ENCODE peak calls at places on chromosomes 1 and 21, in six cellular contexts. N, R, U, J, S and C are unnamed samples.

GRCh38 chr1:179143332-179143731 is 61.5 kb downstream of the TOR3A start:
- DNase-seq in N (no peak), R (no peak), U (no peak), J (peak; percentile 71), S (no peak), C (no peak)

GRCh38 chr1:115706774-115707425 is 61.6 kb downstream of the CASQ2 start:
- DNase-seq in N (peak; percentile 67), R (no peak), U (peak; percentile 39), J (peak; percentile 31), S (peak; percentile 42), C (no peak)

GRCh38 chr1:170309389-170310013 is 163.7 kb downstream of the NTMT2 start:
- DNase-seq in N (no peak), R (no peak), U (no peak), J (no peak), S (no peak), C (no peak)

GRCh38 chr1:34984435-34985062 is 598 bp downstream of the TMEM35B start:
- DNase-seq in N (peak; percentile 64), R (no peak), U (peak; percentile 46), J (no peak), S (no peak), C (no peak)

GRCh38 chr1:226362346-226362745 is 45.5 kb downstream of the PARP1 start:
- DNase-seq in N (no peak), R (no peak), U (no peak), J (no peak), S (no peak), C (no peak)

GRCh38 chr1:32680642-32681041 is 21.9 kb downstream of the SYNC start:
- DNase-seq in N (no peak), R (no peak), U (no peak), J (no peak), S (no peak), C (no peak)

GRCh38 chr1:40825430-40825778 is 36.8 kb downstream of the CITED4 start:
- DNase-seq in N (no peak), R (no peak), U (no peak), J (no peak), S (no peak), C (no peak)

GRCh38 chr1:156476501-156477298 is 23.9 kb downstream of the MEF2D start:
- DNase-seq in N (no peak), R (no peak), U (peak; percentile 45), J (peak; percentile 61), S (peak; percentile 45), C (no peak)

GRCh38 chr1:200131551-200132125 is 104.1 kb downstream of the NR5A2 start:
- DNase-seq in N (no peak), R (no peak), U (peak; percentile 14), J (peak; percentile 89), S (peak; percentile 19), C (no peak)

GRCh38 chr21:28851645-28852044 is 141.0 kb downstream of the LTN1 start:
- DNase-seq in N (no peak), R (no peak), U (no peak), J (no peak), S (no peak), C (no peak)

DNA sequence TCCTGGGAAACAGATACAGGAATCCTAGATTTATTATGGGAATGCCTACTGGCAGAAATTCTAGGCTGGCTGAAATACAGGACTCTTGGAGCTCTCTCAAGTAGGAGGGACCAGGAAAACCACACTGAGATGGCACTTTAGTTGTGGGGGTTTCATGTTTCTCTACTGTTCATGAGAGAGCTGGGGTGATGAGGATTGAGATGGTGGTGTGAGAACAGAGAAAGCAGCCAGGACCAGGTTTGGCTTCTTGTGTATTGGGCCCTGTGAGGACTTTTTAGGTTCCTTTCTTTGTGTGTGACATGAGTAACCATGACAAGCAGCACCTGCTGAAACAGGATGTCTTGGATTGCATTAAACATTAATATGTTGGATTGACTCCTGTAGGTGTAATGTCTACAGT is 4.9 kb downstream of the ARID1A start:
- DNase-seq in N (no peak), R (no peak), U (no peak), J (no peak), S (no peak), C (no peak)
- TF ChIP-seq JUN in N (no peak), R (no peak), U (no peak), J (no peak), S (no peak), C (no peak)

GRCh38 chr1:67304023-67304422 is 3.6 kb upstream of the IL12RB2 start:
- DNase-seq in N (no peak), R (no peak), U (no peak), J (no peak), S (no peak), C (no peak)
- TF ChIP-seq JUN in N (no peak), R (no peak), U (no peak), J (no peak), S (no peak), C (no peak)

DNA sequence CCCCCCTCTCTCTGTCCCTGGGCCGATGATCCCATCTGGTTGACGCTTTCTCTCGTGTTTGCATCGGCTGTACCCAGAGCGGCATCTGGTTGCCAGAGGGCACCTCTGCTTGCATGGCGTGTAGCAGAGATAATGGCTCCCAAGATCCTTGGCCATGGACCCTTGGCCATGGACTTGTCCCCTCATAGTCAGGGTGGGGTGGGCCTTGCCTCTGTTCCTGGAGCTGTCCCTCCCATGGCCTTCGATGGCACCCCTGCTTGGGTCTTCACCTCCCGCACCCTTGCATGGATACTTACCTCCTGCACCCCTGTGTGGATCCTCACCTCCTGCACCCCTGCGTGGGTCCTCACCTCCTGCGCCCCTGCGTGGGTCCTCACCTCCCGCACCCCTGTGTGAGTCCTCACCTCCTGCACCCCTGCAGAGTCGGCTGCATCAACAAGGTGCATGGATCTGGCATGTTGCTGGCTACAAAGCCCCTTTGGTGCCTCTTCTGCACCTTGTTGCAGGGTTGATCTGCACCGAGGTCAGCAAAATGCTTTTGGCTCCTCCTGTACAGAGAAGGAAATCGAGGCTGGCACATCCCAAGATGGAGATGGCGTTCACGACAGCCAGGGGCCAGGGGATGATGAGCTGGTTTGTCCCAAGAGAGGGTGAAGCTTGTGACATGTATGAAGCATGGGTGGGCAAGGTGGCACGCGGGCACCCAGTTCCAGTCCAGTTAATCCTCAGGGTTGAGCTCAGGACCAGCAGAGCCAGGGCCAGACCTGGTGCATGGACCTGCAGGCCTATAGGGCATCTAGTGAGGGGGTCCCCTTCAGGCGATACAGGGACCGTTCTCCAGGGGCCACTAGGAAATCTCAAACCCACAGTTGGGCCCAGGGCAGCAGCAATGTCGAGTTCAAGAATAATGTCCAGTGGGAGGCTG is 46.1 kb upstream of the C1orf174 start:
- DNase-seq in N (no peak), R (no peak), U (no peak), J (no peak), S (no peak), C (no peak)
- TF ChIP-seq JUN in N (no peak), R (no peak), U (no peak), J (no peak), S (no peak), C (no peak)

DNA sequence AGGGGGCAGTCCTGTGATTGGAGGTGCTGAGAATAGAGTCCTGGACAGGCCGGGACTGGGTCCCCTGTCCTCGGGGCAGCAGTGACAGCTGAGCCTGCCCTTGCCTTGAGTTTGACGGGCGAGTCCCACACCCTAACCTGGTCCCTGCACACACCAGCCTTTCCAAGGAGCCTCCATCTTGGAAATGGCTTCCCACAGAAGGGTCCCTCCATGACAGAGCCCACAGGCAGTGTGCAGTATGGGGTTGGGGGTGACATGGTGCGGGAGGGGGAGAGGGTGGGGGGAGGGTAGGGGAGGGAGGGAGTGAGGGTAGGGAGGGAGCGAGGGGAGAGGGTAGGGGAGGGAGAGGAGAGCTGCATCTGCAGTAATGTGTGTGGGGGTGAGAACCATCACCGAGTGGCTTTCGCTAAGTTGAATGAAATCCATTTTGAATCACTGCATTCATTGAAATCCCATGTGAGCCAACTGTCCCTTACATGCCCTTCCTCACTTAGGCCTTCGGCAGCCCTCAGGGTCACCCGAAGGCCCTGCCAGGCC is 10.1 kb upstream of the TMEM52 start:
- DNase-seq in N (no peak), R (no peak), U (no peak), J (no peak), S (no peak), C (no peak)
- TF ChIP-seq JUN in N (no peak), R (no peak), U (no peak), J (no peak), S (no peak), C (no peak)

GRCh38 chr21:46111193-46111571 is 13.3 kb downstream of the COL6A2 start:
- DNase-seq in N (no peak), R (no peak), U (no peak), J (no peak), S (no peak), C (no peak)
- TF ChIP-seq JUN in N (no peak), R (no peak), U (no peak), J (no peak), S (no peak), C (no peak)

GRCh38 chr1:78854556-78854955 is 152.0 kb downstream of the ADGRL4 start:
- DNase-seq in N (no peak), R (no peak), U (no peak), J (no peak), S (no peak), C (no peak)
- TF ChIP-seq JUN in N (no peak), R (no peak), U (no peak), J (no peak), S (no peak), C (no peak)

GRCh38 chr1:69492286-69492685 is 75.4 kb upstream of the LRRC7 start:
- DNase-seq in N (no peak), R (no peak), U (no peak), J (no peak), S (no peak), C (no peak)

GRCh38 chr1:69499203-69499803 is 68.4 kb upstream of the LRRC7 start:
- DNase-seq in N (no peak), R (no peak), U (no peak), J (no peak), S (no peak), C (no peak)

GRCh38 chr1:69497847-69498246 is 69.9 kb upstream of the LRRC7 start:
- DNase-seq in N (no peak), R (no peak), U (peak; percentile 46), J (no peak), S (no peak), C (no peak)

DNA sequence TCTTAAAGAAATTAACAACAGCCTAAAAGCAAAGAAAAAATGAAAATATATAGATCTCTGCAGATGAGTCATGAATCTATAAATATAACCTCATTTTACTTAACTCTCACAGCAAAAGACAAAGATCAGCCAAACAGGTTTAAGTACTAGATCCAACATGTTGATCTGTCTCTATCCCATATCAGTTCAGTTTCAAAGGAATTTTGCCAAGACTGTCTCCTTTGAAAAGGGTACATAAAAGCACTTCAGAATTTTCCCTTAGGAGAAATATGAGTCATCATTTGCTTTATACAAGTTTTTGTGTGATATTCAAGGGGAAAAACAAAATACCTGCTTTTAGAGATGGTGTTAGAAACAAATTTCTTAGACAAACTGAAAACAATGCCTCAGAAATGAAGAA is 73.6 kb upstream of the LRRC7 start:
- DNase-seq in N (no peak), R (no peak), U (no peak), J (no peak), S (no peak), C (no peak)
- TF ChIP-seq JUN in N (no peak), R (no peak), U (no peak), J (no peak), S (no peak), C (no peak)